ENCODE peak calls at places on chromosomes 12 and 14, in four cellular contexts. E is CD8-positive, alpha-beta T cell; Q is tibial artery; N is PC-3. C is an unnamed sample.

GRCh38 chr14:35117112-35117511 is 4.7 kb downstream of the PPP2R3C start:
- DNase-seq in Q (no peak), N (no peak), E (no peak), C (no peak)

GRCh38 chr12:50041461-50041860 is 15.9 kb upstream of the ASIC1 start:
- DNase-seq in Q (no peak), N (no peak), E (no peak), C (no peak)

GRCh38 chr14:103859416-103860202 is 12.2 kb upstream of the PPP1R13B start:
- DNase-seq in Q (no peak), E (no peak), N (no peak), C (no peak)

GRCh38 chr14:85587152-85587697 is 57.3 kb downstream of the FLRT2 start:
- DNase-seq in E (no peak), N (peak; percentile 59), Q (no peak), C (no peak)

GRCh38 chr12:108634225-108634795 is 616 bp upstream of the SELPLG start:
- DNase-seq in N (peak; percentile 41), E (peak; percentile 29), Q (no peak), C (no peak)

GRCh38 chr12:39503445-39503844 is 60.5 kb upstream of the KIF21A start:
- DNase-seq in Q (no peak), E (no peak), N (peak; percentile 84), C (no peak)

GRCh38 chr12:94185801-94186200 is 37.4 kb downstream of the PLXNC1 start:
- DNase-seq in Q (no peak), E (no peak), N (no peak), C (no peak)

GRCh38 chr14:101916816-101917412 is 47.5 kb upstream of the DYNC1H1 start:
- DNase-seq in N (no peak), E (no peak), Q (no peak), C (no peak)

GRCh38 chr12:3464561-3464960 is 26.4 kb upstream of the PRMT8 start:
- DNase-seq in E (no peak), N (peak; percentile 10), Q (no peak), C (no peak)

GRCh38 chr12:3468329-3468728 is 22.7 kb upstream of the PRMT8 start:
- DNase-seq in E (no peak), Q (no peak), N (no peak), C (no peak)

GRCh38 chr12:3461391-3461790 is 29.6 kb upstream of the PRMT8 start:
- DNase-seq in Q (no peak), N (no peak), E (no peak), C (no peak)

GRCh38 chr12:3469711-3470110 is 21.3 kb upstream of the PRMT8 start:
- DNase-seq in E (no peak), Q (no peak), N (no peak), C (no peak)

GRCh38 chr12:3463927-3464326 is 27.1 kb upstream of the PRMT8 start:
- DNase-seq in Q (no peak), E (no peak), N (peak; percentile 47), C (no peak)
- H3K27ac ChIP-seq in Q (no peak overlapping the region), E (no peak overlapping the region), N (no peak overlapping the region), C (no peak overlapping the region)

GRCh38 chr12:123933214-123933613 is 39.4 kb downstream of the CCDC92 start:
- DNase-seq in N (no peak), Q (no peak), E (no peak), C (no peak)

GRCh38 chr12:123928897-123929296 is 43.7 kb downstream of the CCDC92 start:
- DNase-seq in E (no peak), Q (no peak), N (no peak), C (no peak)

GRCh38 chr12:123929869-123930583 is 42.6 kb downstream of the CCDC92 start:
- DNase-seq in E (no peak), Q (no peak), N (no peak), C (no peak)

GRCh38 chr12:123934016-123934620 is 38.5 kb downstream of the CCDC92 start:
- DNase-seq in N (no peak), Q (no peak), E (no peak), C (no peak)

DNA sequence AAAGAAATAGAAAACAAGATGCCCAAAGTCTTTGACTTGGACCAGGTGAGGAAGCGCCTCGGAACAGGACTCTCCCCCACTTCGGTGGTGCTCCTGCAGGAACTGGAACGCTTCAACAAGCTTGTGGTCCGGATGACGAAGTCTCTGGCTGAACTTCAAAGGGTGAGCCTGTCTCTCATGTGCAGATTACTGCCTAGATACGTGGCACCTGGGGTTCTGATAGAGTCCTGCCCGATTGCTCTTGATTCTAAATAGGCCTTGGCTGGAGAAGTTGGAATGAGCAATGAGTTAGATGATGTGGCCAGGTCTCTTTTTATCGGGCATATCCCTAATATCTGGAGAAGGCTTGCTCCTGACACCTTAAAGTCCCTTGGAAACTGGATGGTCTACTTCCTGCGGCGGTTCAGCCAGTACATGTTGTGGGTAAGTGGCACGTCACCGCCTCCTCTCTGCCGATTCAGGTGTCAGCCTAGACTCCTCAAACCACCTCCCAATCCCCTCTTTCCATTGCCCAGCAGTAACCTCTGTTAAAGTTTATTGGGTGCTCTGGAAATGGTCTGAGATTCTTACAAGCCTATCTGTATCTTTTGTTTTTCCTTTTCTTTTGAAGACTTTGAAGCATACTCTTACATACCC is 40.8 kb downstream of the CCDC92 start:
- DNase-seq in E (peak; percentile 20), Q (no peak), N (no peak), C (no peak)
- H3K27ac ChIP-seq in E (no peak overlapping the region), Q (no peak overlapping the region), N (no peak overlapping the region), C (no peak overlapping the region)

GRCh38 chr14:104993306-104993705 is 7.7 kb downstream of the CLBA1 start:
- DNase-seq in Q (no peak), E (no peak), N (no peak), C (no peak)
- H3K27ac ChIP-seq in Q (no peak overlapping the region), E (no peak overlapping the region), N (no peak overlapping the region), C (no peak overlapping the region)

DNA sequence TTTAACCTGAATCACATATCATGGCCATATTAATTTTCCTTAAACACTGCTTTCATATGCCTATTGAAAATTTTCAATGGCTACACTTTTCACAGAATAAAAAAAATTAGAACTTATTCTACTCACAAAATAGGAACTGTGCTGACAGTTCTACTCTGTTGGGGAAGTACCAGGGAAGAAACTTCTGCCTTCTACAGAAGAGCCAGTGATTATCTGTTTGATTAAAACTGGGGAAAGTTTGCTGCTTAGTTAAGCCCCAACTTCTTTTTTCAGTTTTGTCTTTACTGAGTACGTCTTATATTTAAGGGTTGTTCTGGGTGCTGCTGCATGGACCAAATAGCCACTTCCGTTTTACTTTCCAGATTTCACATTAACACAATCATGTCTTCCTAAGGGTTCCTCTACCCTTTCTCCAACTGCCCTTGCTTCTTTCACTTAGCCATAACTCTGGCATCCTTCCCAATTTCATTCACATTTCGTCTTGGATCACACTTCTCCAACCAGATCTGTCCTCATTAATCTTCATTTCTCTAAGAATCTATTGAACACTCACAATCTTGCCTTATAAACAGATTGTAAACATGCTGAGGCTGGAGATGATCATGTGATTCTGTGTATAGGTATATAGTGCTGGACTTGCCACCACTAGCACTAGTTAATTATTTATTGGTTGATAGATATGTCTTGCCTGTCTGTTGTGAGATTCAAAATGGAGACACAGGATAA is 1.9 kb upstream of the SEL1L start:
- DNase-seq in E (no peak), N (no peak), Q (no peak), C (no peak)
- H3K27ac ChIP-seq in E (no peak overlapping the region), N (no peak overlapping the region), Q (peak overlapping the region; percentile 62), C (no peak overlapping the region)

GRCh38 chr12:116370886-116371580 is 93.5 kb upstream of the MED13L start:
- DNase-seq in Q (no peak), E (no peak), N (no peak), C (no peak)

GRCh38 chr12:116376354-116377193 is 99.1 kb upstream of the MED13L start:
- DNase-seq in Q (no peak), E (no peak), N (peak; percentile 96), C (no peak)

GRCh38 chr12:116372815-116373214 is 95.3 kb upstream of the MED13L start:
- DNase-seq in E (no peak), N (no peak), Q (no peak), C (no peak)

GRCh38 chr12:116375278-116375842 is 97.9 kb upstream of the MED13L start:
- DNase-seq in E (no peak), Q (no peak), N (no peak), C (no peak)

DNA sequence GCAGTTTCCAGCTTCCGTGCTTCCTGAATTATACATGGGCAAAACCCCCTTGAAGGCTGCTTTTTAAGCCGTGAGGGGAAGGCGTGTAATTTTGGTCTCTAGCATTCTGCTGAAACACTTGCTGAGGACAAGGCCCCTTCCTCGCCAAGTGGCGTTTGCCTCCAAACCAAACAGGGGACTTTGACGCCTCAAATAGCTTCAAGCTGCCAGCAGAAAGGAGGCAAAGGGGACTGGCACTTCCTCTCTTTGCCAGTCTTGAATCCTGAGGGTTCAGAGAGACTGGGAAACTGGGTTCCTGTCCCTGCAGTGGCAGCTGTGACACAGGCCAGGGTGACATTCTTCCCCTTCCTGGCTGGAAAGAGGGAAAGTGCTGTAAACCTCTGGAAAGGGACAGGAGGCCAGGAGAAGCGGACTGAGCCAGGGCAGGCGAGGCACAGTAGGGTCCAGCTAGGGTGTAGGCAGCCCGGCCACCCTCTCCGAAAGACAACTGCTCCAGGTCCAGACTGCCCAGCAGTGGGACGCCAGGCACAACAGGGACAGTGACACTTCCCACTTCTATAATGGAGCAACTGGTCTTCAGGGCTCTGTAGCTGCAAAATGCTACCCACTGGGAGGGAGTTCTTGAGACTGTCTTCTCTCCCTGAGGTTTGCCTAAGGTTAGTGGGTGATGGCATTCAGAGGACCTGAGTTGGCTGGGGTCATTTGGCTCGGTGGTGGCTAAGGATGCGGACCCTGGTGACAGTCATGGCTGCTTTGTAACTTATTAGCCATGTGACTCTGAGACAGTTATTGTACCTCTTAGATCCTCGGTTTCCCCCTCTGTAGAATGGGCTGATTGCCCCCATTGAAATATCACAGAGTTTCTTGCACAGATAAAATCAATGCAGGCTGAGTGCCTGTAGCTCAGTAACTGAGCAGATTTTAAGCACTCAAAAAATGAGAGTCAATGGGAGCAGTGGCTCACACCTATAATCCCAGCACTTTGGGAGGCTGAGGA is 96.4 kb upstream of the MED13L start:
- DNase-seq in N (no peak), E (no peak), Q (no peak), C (no peak)
- H3K27ac ChIP-seq in N (no peak overlapping the region), E (no peak overlapping the region), Q (peak overlapping the region; percentile 57), C (no peak overlapping the region)

GRCh38 chr12:52151859-52152783 is 39.7 kb downstream of the KRT80 start:
- DNase-seq in N (peak; percentile 82), E (peak; percentile 60), Q (peak; percentile 63), C (no peak)
- H3K27ac ChIP-seq in N (peak overlapping the region; percentile 100), E (no peak overlapping the region), Q (peak overlapping the region; percentile 67), C (no peak overlapping the region)

DNA sequence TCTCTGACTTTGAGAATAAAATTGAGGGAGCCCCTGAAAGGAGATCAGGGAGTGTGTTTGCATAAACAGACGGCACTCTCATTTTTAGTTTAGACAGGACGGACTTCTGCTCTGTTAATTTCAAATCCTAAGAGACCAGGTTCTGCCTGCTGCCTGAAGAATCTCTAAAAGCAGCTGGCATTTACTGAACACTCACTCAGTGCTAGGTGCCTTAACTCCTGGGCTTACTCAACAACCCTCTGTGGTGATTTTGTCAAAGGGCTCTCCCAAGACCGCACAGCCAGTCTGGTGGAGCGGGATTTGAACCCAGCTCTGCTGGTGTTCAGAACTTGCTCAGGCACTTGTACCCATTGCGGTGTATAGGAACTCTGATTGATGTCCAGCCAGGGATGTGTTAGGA is 2.2 kb downstream of the ORAI1 start:
- DNase-seq in Q (no peak), N (no peak), E (no peak), C (no peak)
- H3K27ac ChIP-seq in Q (no peak overlapping the region), N (no peak overlapping the region), E (peak overlapping the region; percentile 73), C (no peak overlapping the region)

DNA sequence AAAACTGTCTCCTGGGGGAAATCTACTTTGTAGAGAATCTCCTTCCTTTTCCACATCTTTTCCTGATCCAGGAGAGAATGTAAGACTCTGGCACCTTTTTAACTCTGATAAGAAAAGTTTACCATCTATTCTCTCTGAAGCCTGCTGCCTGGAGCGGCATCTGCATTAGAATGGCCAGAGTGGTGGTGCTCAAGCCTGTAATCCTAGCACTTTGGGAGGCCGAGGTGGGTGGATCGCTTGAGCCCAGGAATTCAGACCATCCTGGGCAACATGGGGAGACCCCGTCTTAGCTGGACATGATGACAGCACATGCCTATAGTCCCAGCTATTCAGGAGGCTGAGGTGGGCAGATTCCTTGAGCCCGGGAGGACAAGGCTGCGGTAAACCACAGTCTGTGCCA is 1.4 kb upstream of the CHFR start:
- DNase-seq in N (no peak), E (no peak), Q (no peak), C (no peak)
- H3K27ac ChIP-seq in N (no peak overlapping the region), E (no peak overlapping the region), Q (no peak overlapping the region), C (no peak overlapping the region)

C was measured in caudate nucleus.